ENCODE peak calls at places on chromosomes 2 and 18, in six cellular contexts. G, L, F, N, V and X are unnamed samples.
A peak's percentile ranks its signal among the peaks of the same experiment; 100 is the strongest.

GRCh38 chr2:62456721-62457539 is 49.1 kb downstream of the TMEM17 start:
- DNase-seq in G (peak; percentile 66), L (peak; percentile 57), F (peak; percentile 79), N (peak; percentile 94), V (peak; percentile 94), X (peak; percentile 59)

GRCh38 chr2:186950694-186951093 is 101.7 kb upstream of the ZSWIM2 start:
- DNase-seq in G (peak; percentile 85), L (no peak), F (no peak), N (no peak), V (no peak), X (no peak)

GRCh38 chr2:21372654-21373053 is 248.9 kb downstream of the TDRD15 start:
- DNase-seq in G (peak; percentile 16), L (no peak), F (no peak), N (no peak), V (peak; percentile 51), X (no peak)

GRCh38 chr2:62001431-62001830 is 96.0 kb downstream of the COMMD1 start:
- DNase-seq in G (no peak), L (no peak), F (no peak), N (no peak), V (no peak), X (no peak)

GRCh38 chr2:48145845-48146452 is 239.7 kb upstream of the FBXO11 start:
- DNase-seq in G (no peak), L (no peak), F (peak; percentile 22), N (no peak), V (no peak), X (no peak)

GRCh38 chr2:158502984-158503383 is 46.2 kb downstream of the PKP4 start:
- DNase-seq in G (peak; percentile 50), L (peak; percentile 56), F (no peak), N (no peak), V (no peak), X (no peak)

GRCh38 chr2:240705204-240705781 is 13.6 kb downstream of the AQP12A start:
- DNase-seq in G (no peak), L (no peak), F (no peak), N (peak; percentile 8), V (no peak), X (no peak)

GRCh38 chr2:8633735-8634313 is 48.0 kb upstream of the ID2 start:
- DNase-seq in G (peak; percentile 90), L (no peak), F (no peak), N (no peak), V (no peak), X (no peak)

GRCh38 chr18:61085751-61086150 is 247.5 kb upstream of the CDH20 start:
- DNase-seq in G (no peak), L (no peak), F (no peak), N (no peak), V (no peak), X (no peak)

GRCh38 chr2:38875576-38876367 is at the start of the genes DHX57 and MORN2:
- DNase-seq in G (peak; percentile 74), L (peak; percentile 75), F (peak; percentile 82), N (peak; percentile 95), V (peak; percentile 87), X (peak; percentile 75)

GRCh38 chr18:35658112-35658511 is 76.6 kb downstream of the GALNT1 start:
- DNase-seq in G (no peak), L (no peak), F (no peak), N (no peak), V (no peak), X (no peak)

GRCh38 chr2:16623046-16623445 is 42.6 kb downstream of the CYRIA start:
- DNase-seq in G (peak; percentile 77), L (no peak), F (no peak), N (no peak), V (no peak), X (no peak)

GRCh38 chr2:119809329-119810038 is 49.8 kb downstream of the PTPN4 start:
- DNase-seq in G (peak; percentile 27), L (peak; percentile 28), F (no peak), N (no peak), V (no peak), X (no peak)

GRCh38 chr2:131646669-131647297 is 119.1 kb downstream of the CCDC74A start:
- DNase-seq in G (no peak), L (no peak), F (no peak), N (peak; percentile 69), V (peak; percentile 23), X (no peak)

GRCh38 chr2:207219036-207219435 is 53.3 kb upstream of the KLF7 start:
- DNase-seq in G (no peak), L (no peak), F (no peak), N (no peak), V (no peak), X (no peak)

GRCh38 chr2:60961457-60961856 is 56.1 kb upstream of the PEX13 start:
- DNase-seq in G (no peak), L (peak; percentile 5), F (no peak), N (no peak), V (no peak), X (no peak)

GRCh38 chr2:234732404-234733092 is 219.3 kb upstream of the SH3BP4 start:
- DNase-seq in G (no peak), L (no peak), F (no peak), N (no peak), V (no peak), X (no peak)

GRCh38 chr2:84963692-84964405 is 7.1 kb upstream of the KCMF1 start:
- DNase-seq in G (peak; percentile 73), L (no peak), F (no peak), N (no peak), V (no peak), X (no peak)

GRCh38 chr18:25832008-25832604 is 258.3 kb downstream of the SS18 start:
- DNase-seq in G (peak; percentile 17), L (peak; percentile 12), F (peak; percentile 28), N (peak; percentile 68), V (peak; percentile 76), X (peak; percentile 4)

GRCh38 chr18:62612721-62613120 is 89.9 kb downstream of the ZCCHC2 start:
- DNase-seq in G (no peak), L (no peak), F (no peak), N (no peak), V (no peak), X (no peak)

GRCh38 chr2:152493945-152494528 is 159.1 kb downstream of the FMNL2 start:
- DNase-seq in G (no peak), L (no peak), F (no peak), N (no peak), V (peak; percentile 25), X (no peak)

GRCh38 chr2:239302808-239303557 is 97.8 kb downstream of the HDAC4 start:
- DNase-seq in G (no peak), L (no peak), F (no peak), N (no peak), V (no peak), X (peak; percentile 40)